ENCODE peak calls at places on chromosomes 4 and X, in seven cellular contexts. One of them, this sample, is unnamed.

GRCh38 chr4:107896158-107896645 is 35.1 kb upstream of the CYP2U1 start:
- DNase-seq in coronary artery: no peak
- DNase-seq in KBM-7: no peak
- DNase-seq in stimulated activated effector memory CD8-positive, alpha-beta T cell treated with anti-CD3 and anti-CD28 coated beads, Interleukin-12 subunit alpha, Interleukin-12 subunit beta, amount 100 ng/mL, for 72 hours: no peak
- DNase-seq in CD8-positive, alpha-beta memory T cell: no peak
- DNase-seq in GM03348: peak; percentile 80
- DNase-seq in left lung: no peak
- DNase-seq in this sample: no peak

GRCh38 chrX:57156397-57157049 is 19.3 kb upstream of the SPIN2A start:
- DNase-seq in stimulated activated effector memory CD8-positive, alpha-beta T cell treated with anti-CD3 and anti-CD28 coated beads, Interleukin-12 subunit alpha, Interleukin-12 subunit beta, amount 100 ng/mL, for 72 hours: no peak
- DNase-seq in KBM-7: peak; percentile 45
- DNase-seq in CD8-positive, alpha-beta memory T cell: no peak
- DNase-seq in coronary artery: no peak
- DNase-seq in left lung: no peak
- DNase-seq in GM03348: peak; percentile 56
- DNase-seq in this sample: no peak

GRCh38 chr4:105924341-105924740 is 29.1 kb downstream of the NPNT start:
- DNase-seq in GM03348: no peak
- DNase-seq in CD8-positive, alpha-beta memory T cell: no peak
- DNase-seq in coronary artery: no peak
- DNase-seq in stimulated activated effector memory CD8-positive, alpha-beta T cell treated with anti-CD3 and anti-CD28 coated beads, Interleukin-12 subunit alpha, Interleukin-12 subunit beta, amount 100 ng/mL, for 72 hours: no peak
- DNase-seq in left lung: no peak
- DNase-seq in KBM-7: no peak
- DNase-seq in this sample: no peak

GRCh38 chrX:21658152-21658737 is at the start of gene KLHL34:
- DNase-seq in stimulated activated effector memory CD8-positive, alpha-beta T cell treated with anti-CD3 and anti-CD28 coated beads, Interleukin-12 subunit alpha, Interleukin-12 subunit beta, amount 100 ng/mL, for 72 hours: no peak
- DNase-seq in GM03348: peak; percentile 9
- DNase-seq in CD8-positive, alpha-beta memory T cell: peak; percentile 7
- DNase-seq in left lung: peak; percentile 38
- DNase-seq in KBM-7: no peak
- DNase-seq in coronary artery: no peak
- DNase-seq in this sample: no peak

GRCh38 chrX:136639506-136640176 is 8.3 kb upstream of the CD40LG start:
- DNase-seq in KBM-7: no peak
- DNase-seq in left lung: no peak
- DNase-seq in CD8-positive, alpha-beta memory T cell: no peak
- DNase-seq in stimulated activated effector memory CD8-positive, alpha-beta T cell treated with anti-CD3 and anti-CD28 coated beads, Interleukin-12 subunit alpha, Interleukin-12 subunit beta, amount 100 ng/mL, for 72 hours: no peak
- DNase-seq in GM03348: peak; percentile 10
- DNase-seq in coronary artery: no peak
- DNase-seq in this sample: no peak

GRCh38 chr4:23022032-23022431 is 329.3 kb downstream of the GBA3 start:
- DNase-seq in left lung: no peak
- DNase-seq in coronary artery: no peak
- DNase-seq in stimulated activated effector memory CD8-positive, alpha-beta T cell treated with anti-CD3 and anti-CD28 coated beads, Interleukin-12 subunit alpha, Interleukin-12 subunit beta, amount 100 ng/mL, for 72 hours: no peak
- DNase-seq in CD8-positive, alpha-beta memory T cell: no peak
- DNase-seq in GM03348: peak; percentile 83
- DNase-seq in KBM-7: no peak
- DNase-seq in this sample: no peak

GRCh38 chrX:18661273-18661672 is 10.6 kb downstream of the RS1 start:
- DNase-seq in left lung: no peak
- DNase-seq in coronary artery: no peak
- DNase-seq in KBM-7: no peak
- DNase-seq in CD8-positive, alpha-beta memory T cell: no peak
- DNase-seq in GM03348: no peak
- DNase-seq in stimulated activated effector memory CD8-positive, alpha-beta T cell treated with anti-CD3 and anti-CD28 coated beads, Interleukin-12 subunit alpha, Interleukin-12 subunit beta, amount 100 ng/mL, for 72 hours: no peak
- DNase-seq in this sample: no peak

GRCh38 chrX:102085706-102086105 is 39.8 kb upstream of the TCEAL2 start:
- DNase-seq in CD8-positive, alpha-beta memory T cell: no peak
- DNase-seq in stimulated activated effector memory CD8-positive, alpha-beta T cell treated with anti-CD3 and anti-CD28 coated beads, Interleukin-12 subunit alpha, Interleukin-12 subunit beta, amount 100 ng/mL, for 72 hours: no peak
- DNase-seq in GM03348: no peak
- DNase-seq in coronary artery: no peak
- DNase-seq in KBM-7: peak; percentile 31
- DNase-seq in left lung: no peak
- DNase-seq in this sample: no peak

GRCh38 chrX:108396188-108396885 is 41.9 kb downstream of the COL4A6 start:
- DNase-seq in stimulated activated effector memory CD8-positive, alpha-beta T cell treated with anti-CD3 and anti-CD28 coated beads, Interleukin-12 subunit alpha, Interleukin-12 subunit beta, amount 100 ng/mL, for 72 hours: no peak
- DNase-seq in coronary artery: no peak
- DNase-seq in CD8-positive, alpha-beta memory T cell: no peak
- DNase-seq in GM03348: no peak
- DNase-seq in left lung: no peak
- DNase-seq in KBM-7: no peak
- DNase-seq in this sample: no peak

This sample was measured in memory B cell.